ENCODE peak calls at places on chromosomes 3 and 15, in five cellular contexts. Z, X, Q, H and F are unnamed samples.

GRCh38 chr3:38374221-38374620 is 27.6 kb downstream of the XYLB start:
- DNase-seq in Z (no peak), X (no peak), Q (no peak), H (no peak), F (no peak)

GRCh38 chr3:13265507-13265906 is 154.6 kb downstream of the NUP210 start:
- DNase-seq in H (peak; percentile 3), X (no peak), Q (peak; percentile 0), Z (no peak), F (no peak)

GRCh38 chr15:90013503-90013937 is 12.4 kb downstream of the ZNF710 start:
- DNase-seq in Q (no peak), X (no peak), Z (no peak), H (no peak), F (no peak)

GRCh38 chr3:63914312-63914711 is 2.1 kb upstream of the SCAANT1 start:
- DNase-seq in H (no peak), Q (no peak), X (no peak), Z (no peak), F (no peak)

GRCh38 chr3:134772591-134772990 is 22.5 kb upstream of the EPHB1 start:
- DNase-seq in X (no peak), H (no peak), Z (no peak), Q (no peak), F (no peak)

GRCh38 chr3:171028025-171028778 is 1.7 kb upstream of the SLC2A2 start:
- DNase-seq in Q (peak; percentile 70), X (peak; percentile 67), Z (peak; percentile 81), H (peak; percentile 40), F (no peak)

GRCh38 chr15:75065467-75065850 is 42.1 kb downstream of the PPCDC start:
- DNase-seq in H (no peak), X (no peak), Z (no peak), Q (no peak), F (no peak)

GRCh38 chr3:154085799-154086198 is 35.4 kb upstream of the ARHGEF26 start:
- DNase-seq in X (no peak), Z (no peak), Q (no peak), H (no peak), F (no peak)

GRCh38 chr3:123071581-123071980 is 4.8 kb downstream of the PDIA5 start:
- DNase-seq in X (no peak), Q (no peak), H (no peak), Z (no peak), F (no peak)

GRCh38 chr15:100093211-100094126 is 248.3 kb downstream of the ADAMTS17 start:
- DNase-seq in Z (no peak), X (no peak), H (no peak), Q (no peak), F (no peak)

GRCh38 chr3:118817748-118818165 is 216.9 kb downstream of the IGSF11 start:
- DNase-seq in Q (no peak), X (peak; percentile 30), H (peak; percentile 48), Z (peak; percentile 12), F (peak; percentile 11)

GRCh38 chr3:38397320-38397719 is 50.7 kb downstream of the XYLB start:
- DNase-seq in Z (peak; percentile 2), Q (peak; percentile 49), X (no peak), H (no peak), F (no peak)

GRCh38 chr15:75224281-75224680 is 22.6 kb downstream of the C15orf39 start:
- DNase-seq in X (no peak), H (no peak), Q (peak; percentile 37), Z (no peak), F (no peak)